ENCODE peak calls at places on chromosomes 2 and 18, in four cellular contexts. Y, Q, H and V are unnamed samples.

GRCh38 chr18:12242658-12243260 is 11.4 kb upstream of the CIDEA start:
- DNase-seq in Y (no peak), Q (no peak), H (no peak), V (no peak)

GRCh38 chr2:937530-937929 is 13.1 kb upstream of the SNTG2 start:
- DNase-seq in Y (no peak), Q (no peak), H (no peak), V (no peak)

GRCh38 chr2:127000937-127001336 is 102.2 kb downstream of the TEX51 start:
- DNase-seq in Y (no peak), Q (no peak), H (peak), V (no peak)

GRCh38 chr2:118539290-118539689 is 308.2 kb downstream of the EN1 start:
- DNase-seq in Y (peak), Q (peak), H (peak), V (peak)

GRCh38 chr2:195364015-195364965 is 292.7 kb upstream of the SLC39A10 start:
- DNase-seq in Y (peak), Q (no peak), H (no peak), V (no peak)

GRCh38 chr2:33134086-33134763 is 187.5 kb downstream of the LTBP1 start:
- DNase-seq in Y (peak), Q (peak), H (peak), V (peak)

GRCh38 chr2:178005756-178006155 is 66.8 kb downstream of the PDE11A start:
- DNase-seq in Y (peak), Q (no peak), H (no peak), V (no peak)

GRCh38 chr2:151914989-151915628 is 86.9 kb upstream of the ARL5A start:
- DNase-seq in Y (no peak), Q (no peak), H (no peak), V (no peak)

GRCh38 chr2:101958071-101958470 is 33.7 kb upstream of the IL1R2 start:
- DNase-seq in Y (peak), Q (no peak), H (no peak), V (no peak)

GRCh38 chr2:216888907-216889622 is 29.2 kb upstream of the TNP1 start:
- DNase-seq in Y (no peak), Q (no peak), H (no peak), V (no peak)

GRCh38 chr2:175003875-175004729 is 1.1 kb downstream of the CHN1 start:
- DNase-seq in Y (peak), Q (no peak), H (no peak), V (peak)

GRCh38 chr2:174153757-174154680 is 94.3 kb downstream of the OLA1 start:
- DNase-seq in Y (peak), Q (no peak), H (peak), V (no peak)

GRCh38 chr2:109060496-109060895 is 68.5 kb upstream of the SH3RF3 start:
- DNase-seq in Y (no peak), Q (no peak), H (no peak), V (no peak)

GRCh38 chr18:46596119-46596518 is 60.9 kb downstream of the LOXHD1 start:
- DNase-seq in Y (no peak), Q (no peak), H (no peak), V (no peak)

GRCh38 chr2:181563101-181563692 is 93.7 kb downstream of the CERKL start:
- DNase-seq in Y (peak), Q (no peak), H (no peak), V (no peak)

GRCh38 chr2:73324126-73324525 is 30.8 kb upstream of the EGR4 start:
- DNase-seq in Y (no peak), Q (no peak), H (no peak), V (no peak)

GRCh38 chr2:168470880-168471475 is 14.9 kb downstream of the CERS6 start:
- DNase-seq in Y (no peak), Q (no peak), H (peak), V (peak)

GRCh38 chr2:101781326-101781725 is 83.8 kb downstream of the MAP4K4 start:
- DNase-seq in Y (no peak), Q (no peak), H (no peak), V (no peak)

GRCh38 chr2:72888438-72889202 is 1.4 kb downstream of the SPR start:
- DNase-seq in Y (no peak), Q (no peak), H (no peak), V (no peak)

GRCh38 chr18:57075716-57076400 is 71.0 kb upstream of the BOD1L2 start:
- DNase-seq in Y (no peak), Q (no peak), H (no peak), V (peak)

GRCh38 chr18:57077786-57078552 is 68.9 kb upstream of the BOD1L2 start:
- DNase-seq in Y (no peak), Q (no peak), H (no peak), V (no peak)

GRCh38 chr18:57077005-57077735 is 69.7 kb upstream of the BOD1L2 start:
- DNase-seq in Y (no peak), Q (no peak), H (no peak), V (no peak)

GRCh38 chr18:57078614-57079013 is 68.3 kb upstream of the BOD1L2 start:
- DNase-seq in Y (no peak), Q (no peak), H (no peak), V (no peak)

GRCh38 chr18:57073516-57074187 is 73.2 kb upstream of the BOD1L2 start:
- DNase-seq in Y (no peak), Q (no peak), H (no peak), V (no peak)
- TF ChIP-seq EZH2phosphoT487 in Y (no peak), Q (no peak), H (no peak), V (no peak)

GRCh38 chr2:28102455-28102874 is 211.9 kb downstream of the BABAM2 start:
- DNase-seq in Y (peak), Q (no peak), H (no peak), V (no peak)
- TF ChIP-seq EZH2phosphoT487 in Y (no peak), Q (no peak), H (no peak), V (no peak)

GRCh38 chr2:224591245-224591644 is 6.1 kb upstream of the CUL3 start:
- DNase-seq in Y (no peak), Q (no peak), H (no peak), V (no peak)
- TF ChIP-seq EZH2phosphoT487 in Y (no peak), Q (no peak), H (no peak), V (no peak)

GRCh38 chr2:222568866-222569265 is 87.0 kb downstream of the FARSB start:
- DNase-seq in Y (peak), Q (no peak), H (no peak), V (no peak)
- TF ChIP-seq EZH2phosphoT487 in Y (no peak), Q (no peak), H (no peak), V (no peak)

DNA sequence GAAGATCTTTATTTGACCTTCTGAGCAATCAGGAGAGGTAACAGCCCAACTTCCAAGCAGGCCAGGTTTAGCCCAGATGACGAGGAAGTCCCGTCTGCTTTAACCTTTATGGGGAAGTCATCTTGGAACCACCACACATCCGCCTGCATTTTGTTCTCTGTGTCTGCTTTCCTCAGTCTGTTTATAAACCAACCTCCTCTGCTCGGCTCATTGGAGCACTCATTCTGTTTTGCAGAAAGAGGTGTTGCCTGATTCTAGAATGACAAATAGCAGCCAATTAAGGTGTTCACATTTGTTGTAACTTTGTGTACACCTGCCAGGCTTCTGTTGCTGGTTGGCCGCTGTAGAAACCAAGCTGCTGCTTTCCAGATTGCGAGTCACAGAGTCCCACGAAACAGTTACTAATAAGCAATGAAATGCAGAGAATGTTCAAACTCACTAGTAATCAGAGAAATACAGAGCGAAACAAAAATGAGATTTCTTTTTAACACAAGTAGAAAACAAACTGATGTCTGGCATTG is 64.2 kb downstream of the MBP start:
- DNase-seq in Y (peak), Q (no peak), H (no peak), V (no peak)
- TF ChIP-seq EZH2phosphoT487 in Y (no peak), Q (no peak), H (no peak), V (no peak)

DNA sequence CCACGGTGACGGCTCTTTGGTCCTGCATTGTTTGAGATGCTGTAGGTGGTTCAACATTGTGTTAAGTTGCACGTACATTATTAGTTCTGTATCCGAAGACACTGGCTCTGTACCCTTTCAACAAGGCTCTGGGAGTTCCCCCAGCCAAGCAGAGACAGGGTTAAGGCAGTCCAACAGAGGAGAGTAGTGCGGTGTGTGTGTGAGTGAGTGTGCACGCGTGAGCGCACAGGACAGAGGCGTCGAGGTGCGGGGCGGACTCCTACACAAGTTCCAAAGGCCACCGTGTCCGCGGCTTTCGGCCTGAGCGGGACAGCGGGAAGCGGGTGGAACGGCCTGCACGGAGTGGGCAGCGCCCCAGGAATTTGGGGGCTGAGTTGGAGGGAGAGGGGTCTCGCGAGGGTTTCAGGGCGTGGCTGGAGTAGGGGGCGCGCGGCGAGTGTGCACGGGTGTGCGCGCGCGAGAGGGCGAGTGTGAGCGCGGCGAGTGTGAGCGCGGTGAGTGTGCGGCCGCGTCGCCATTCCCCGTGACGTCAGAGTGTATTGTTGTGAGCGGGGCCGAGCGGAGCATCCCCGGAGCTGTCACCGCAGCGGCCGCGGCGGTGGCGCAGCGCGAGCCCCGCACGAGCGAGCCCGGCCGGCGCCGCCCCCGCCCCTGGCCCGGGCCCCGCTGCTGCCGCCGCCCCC is at the start of gene ASXL3:
- DNase-seq in Y (peak), Q (no peak), H (peak), V (peak)
- TF ChIP-seq EZH2phosphoT487 in Y (peak), Q (no peak), H (no peak), V (no peak)